ENCODE peak calls at places on chromosome 11, in eight cellular contexts. E is NCI-H510A treated with DMSO at 0.1 percent for 48 hours, N is OCI-M1, B is astrocyte of the spinal cord, Y is T1000, O is epithelial cell of prostate, D is H7, C is NCI-H1105. J is an unnamed sample.

GRCh38 chr11:68038226-68038717 is 553 bp upstream of the TCIRG1 start:
- DNase-seq in E (no peak), N (no peak), B (no peak), Y (no peak), O (no peak), D (peak), C (no peak), J (no peak)

GRCh38 chr11:69227271-69227670 is 66.7 kb upstream of the MYEOV start:
- DNase-seq in E (no peak), N (no peak), B (no peak), Y (no peak), O (no peak), D (no peak), C (no peak), J (no peak)

GRCh38 chr11:60566773-60567172 is 51.6 kb downstream of the MS4A13 start:
- DNase-seq in E (no peak), N (no peak), B (no peak), Y (no peak), O (no peak), D (no peak), C (no peak), J (no peak)

GRCh38 chr11:102111011-102111786 is 952 bp downstream of the YAP1 start:
- DNase-seq in E (no peak), N (no peak), B (peak), Y (peak), O (no peak), D (peak), C (no peak), J (no peak)

GRCh38 chr11:134418119-134418840 is 6.2 kb upstream of the B3GAT1 start:
- DNase-seq in E (no peak), N (peak), B (no peak), Y (no peak), O (no peak), D (peak), C (no peak), J (no peak)

GRCh38 chr11:40280161-40281054 is 1179.0 kb downstream of the LRRC4C start:
- DNase-seq in E (no peak), N (no peak), B (peak), Y (no peak), O (no peak), D (no peak), C (peak), J (no peak)

GRCh38 chr11:2566223-2567025 is 121.6 kb downstream of the KCNQ1 start:
- DNase-seq in E (no peak), N (peak), B (no peak), Y (no peak), O (no peak), D (no peak), C (no peak), J (no peak)

GRCh38 chr11:128422576-128423370 is 164.6 kb downstream of the ETS1 start:
- DNase-seq in E (peak), N (no peak), B (no peak), Y (no peak), O (no peak), D (no peak), C (peak), J (peak)

GRCh38 chr11:4072668-4073285 is 21.8 kb upstream of the RRM1 start:
- DNase-seq in E (peak), N (peak), B (peak), Y (no peak), O (peak), D (peak), C (peak), J (peak)

GRCh38 chr11:38169286-38169685 is 1571.2 kb upstream of the RAG2 start:
- DNase-seq in E (no peak), N (no peak), B (peak), Y (no peak), O (peak), D (no peak), C (no peak), J (no peak)

GRCh38 chr11:101407324-101407723 is 176.5 kb downstream of the TRPC6 start:
- DNase-seq in E (no peak), N (no peak), B (peak), Y (no peak), O (no peak), D (no peak), C (no peak), J (no peak)

GRCh38 chr11:60921259-60921658 is 3.0 kb upstream of the TMEM132A start:
- DNase-seq in E (no peak), N (no peak), B (no peak), Y (no peak), O (no peak), D (no peak), C (no peak), J (no peak)

GRCh38 chr11:9078113-9079041 is 13.0 kb downstream of the SCUBE2 start:
- DNase-seq in E (no peak), N (peak), B (no peak), Y (no peak), O (no peak), D (peak), C (no peak), J (no peak)

GRCh38 chr11:2780850-2781412 is 81.1 kb upstream of the KCNQ1OT1 start:
- DNase-seq in E (no peak), N (no peak), B (no peak), Y (no peak), O (no peak), D (no peak), C (no peak), J (no peak)

GRCh38 chr11:66070604-66071325 is 693 bp downstream of the PACS1 start:
- DNase-seq in E (no peak), N (peak), B (peak), Y (no peak), O (no peak), D (peak), C (no peak), J (no peak)

GRCh38 chr11:57775474-57775873 is 13.9 kb downstream of the CTNND1 start:
- DNase-seq in E (no peak), N (no peak), B (peak), Y (no peak), O (no peak), D (no peak), C (no peak), J (no peak)

GRCh38 chr11:44388828-44389645 is 79.1 kb upstream of the ALX4 start:
- DNase-seq in E (no peak), N (peak), B (no peak), Y (no peak), O (no peak), D (peak), C (no peak), J (no peak)

GRCh38 chr11:100849009-100849913 is 162.2 kb downstream of the ARHGAP42 start:
- DNase-seq in E (no peak), N (no peak), B (peak), Y (no peak), O (no peak), D (no peak), C (no peak), J (no peak)

GRCh38 chr11:114275295-114275694 is 20.9 kb upstream of the NNMT start:
- DNase-seq in E (no peak), N (no peak), B (no peak), Y (no peak), O (no peak), D (no peak), C (no peak), J (no peak)

GRCh38 chr11:3134651-3135490 is 30.2 kb downstream of the OSBPL5 start:
- DNase-seq in E (no peak), N (no peak), B (no peak), Y (no peak), O (no peak), D (peak), C (no peak), J (no peak)

GRCh38 chr11:73143126-73143838 is 1.2 kb upstream of the FCHSD2 start:
- DNase-seq in E (peak), N (peak), B (no peak), Y (no peak), O (no peak), D (no peak), C (no peak), J (peak)

GRCh38 chr11:114307524-114308203 is 11.5 kb downstream of the NNMT start:
- DNase-seq in E (no peak), N (peak), B (peak), Y (no peak), O (no peak), D (no peak), C (no peak), J (no peak)

GRCh38 chr11:57514538-57515331 is 767 bp downstream of the SLC43A1 start:
- DNase-seq in E (peak), N (peak), B (peak), Y (no peak), O (no peak), D (peak), C (peak), J (peak)

GRCh38 chr11:862028-862703 is 19.5 kb downstream of the TSPAN4 start:
- DNase-seq in E (no peak), N (no peak), B (no peak), Y (no peak), O (no peak), D (peak), C (no peak), J (no peak)

GRCh38 chr11:100515087-100515486 is 172.0 kb upstream of the ARHGAP42 start:
- DNase-seq in E (no peak), N (no peak), B (peak), Y (peak), O (no peak), D (peak), C (no peak), J (no peak)

GRCh38 chr11:122187373-122188165 is 71.6 kb upstream of the BLID start:
- DNase-seq in E (no peak), N (no peak), B (no peak), Y (no peak), O (no peak), D (no peak), C (no peak), J (no peak)

GRCh38 chr11:61106906-61107470 is 4.7 kb downstream of the CD5 start:
- DNase-seq in E (no peak), N (no peak), B (no peak), Y (no peak), O (no peak), D (no peak), C (no peak), J (no peak)

GRCh38 chr11:128890543-128891409 is at the start of gene KCNJ5:
- DNase-seq in E (peak), N (no peak), B (no peak), Y (no peak), O (no peak), D (peak), C (peak), J (no peak)